ENCODE peak calls at places on chromosomes 5 and 9, in eight cellular contexts. P is D341Med, N is NCI-H1092 treated with DMSO at 0.1 percent for 48 hours, O is left cardiac atrium, B is type B pancreatic cell, C is fibroblast of gingiva, Y is suprapubic skin, K is pancreas. F is an unnamed sample.
A peak's percentile ranks its signal among the peaks of the same experiment; 100 is the strongest.

GRCh38 chr5:139669681-139670368 is 21.7 kb downstream of the CXXC5 start:
- DNase-seq in P (no peak), N (no peak), O (no peak), B (no peak), C (no peak), Y (no peak), K (peak; percentile 91), F (no peak)

GRCh38 chr9:93084471-93084881 is 11.5 kb upstream of the CARD19 start:
- DNase-seq in P (no peak), N (no peak), O (no peak), B (no peak), C (no peak), Y (peak; percentile 58), K (peak; percentile 51), F (no peak)

GRCh38 chr5:172769598-172770373 is 1.2 kb downstream of the DUSP1 start:
- DNase-seq in P (no peak), N (peak; percentile 10), O (peak; percentile 60), B (no peak), C (peak; percentile 59), Y (no peak), K (no peak), F (no peak)

GRCh38 chr5:38369692-38370091 is 111.3 kb downstream of the EGFLAM start:
- DNase-seq in P (no peak), N (no peak), O (no peak), B (no peak), C (no peak), Y (no peak), K (no peak), F (no peak)

GRCh38 chr5:57166250-57166649 is 7.6 kb upstream of the GPBP1 start:
- DNase-seq in P (no peak), N (no peak), O (no peak), B (no peak), C (no peak), Y (no peak), K (no peak), F (no peak)

GRCh38 chr5:69270827-69271226 is 36.1 kb downstream of the CDK7 start:
- DNase-seq in P (no peak), N (no peak), O (no peak), B (no peak), C (no peak), Y (no peak), K (no peak), F (no peak)

GRCh38 chr5:135986891-135987401 is 32.2 kb upstream of the LECT2 start:
- DNase-seq in P (no peak), N (no peak), O (no peak), B (no peak), C (peak; percentile 30), Y (no peak), K (no peak), F (peak; percentile 37)

GRCh38 chr5:57028166-57028565 is 76.2 kb upstream of the MIER3 start:
- DNase-seq in P (no peak), N (no peak), O (no peak), B (no peak), C (no peak), Y (no peak), K (no peak), F (no peak)

GRCh38 chr5:7850533-7851239 is at the start of gene CFAP90:
- DNase-seq in P (peak; percentile 73), N (peak; percentile 65), O (peak; percentile 62), B (peak; percentile 83), C (peak; percentile 27), Y (peak; percentile 80), K (peak; percentile 91), F (peak; percentile 94)

GRCh38 chr5:72811849-72812248 is 4.6 kb upstream of the TNPO1 start:
- DNase-seq in P (no peak), N (no peak), O (no peak), B (no peak), C (no peak), Y (no peak), K (no peak), F (no peak)

GRCh38 chr5:59460368-59461153 is 433.0 kb downstream of the PDE4D start:
- DNase-seq in P (no peak), N (no peak), O (no peak), B (no peak), C (no peak), Y (no peak), K (no peak), F (peak; percentile 56)

GRCh38 chr5:57133574-57133973 is 40.3 kb upstream of the GPBP1 start:
- DNase-seq in P (no peak), N (no peak), O (no peak), B (no peak), C (no peak), Y (no peak), K (no peak), F (no peak)

GRCh38 chr9:87007711-87008360 is 60.5 kb upstream of the GAS1 start:
- DNase-seq in P (no peak), N (no peak), O (no peak), B (no peak), C (peak; percentile 81), Y (no peak), K (no peak), F (no peak)

GRCh38 chr5:75663621-75664285 is 52.5 kb downstream of the ANKDD1B start:
- DNase-seq in P (no peak), N (no peak), O (no peak), B (no peak), C (no peak), Y (no peak), K (no peak), F (no peak)

GRCh38 chr9:72445291-72446000 is 76.0 kb upstream of the TMC1 start:
- DNase-seq in P (no peak), N (no peak), O (no peak), B (no peak), C (no peak), Y (no peak), K (no peak), F (no peak)

GRCh38 chr9:95770653-95771131 is 104.8 kb upstream of the ERCC6L2 start:
- DNase-seq in P (no peak), N (no peak), O (no peak), B (no peak), C (no peak), Y (no peak), K (no peak), F (no peak)

GRCh38 chr5:41748631-41749030 is 121.6 kb downstream of the OXCT1 start:
- DNase-seq in P (no peak), N (no peak), O (no peak), B (no peak), C (peak; percentile 9), Y (no peak), K (no peak), F (no peak)

GRCh38 chr5:151195622-151196021 is 28.3 kb downstream of the CCDC69 start:
- DNase-seq in P (no peak), N (no peak), O (no peak), B (no peak), C (peak; percentile 96), Y (peak; percentile 29), K (no peak), F (no peak)

GRCh38 chr9:108443278-108443633 is 412.5 kb downstream of the ACTL7B start:
- DNase-seq in P (no peak), N (no peak), O (no peak), B (no peak), C (peak; percentile 74), Y (no peak), K (no peak), F (no peak)

GRCh38 chr5:55495216-55495615 is 39.5 kb downstream of the PLPP1 start:
- DNase-seq in P (no peak), N (no peak), O (no peak), B (no peak), C (no peak), Y (no peak), K (no peak), F (no peak)

GRCh38 chr5:100505984-100506670 is 29.0 kb upstream of the FAM174A start:
- DNase-seq in P (no peak), N (no peak), O (no peak), B (no peak), C (peak; percentile 91), Y (no peak), K (no peak), F (no peak)

GRCh38 chr5:136023935-136024645 is 4.7 kb upstream of the TGFBI start:
- DNase-seq in P (no peak), N (no peak), O (no peak), B (no peak), C (peak; percentile 94), Y (no peak), K (no peak), F (no peak)

GRCh38 chr5:163915481-163915961 is 410.1 kb downstream of the MAT2B start:
- DNase-seq in P (no peak), N (no peak), O (no peak), B (no peak), C (peak; percentile 3), Y (no peak), K (peak; percentile 22), F (no peak)

GRCh38 chr9:35102769-35103659 is at the start of gene STOML2:
- DNase-seq in P (peak; percentile 92), N (peak; percentile 99), O (peak; percentile 95), B (peak; percentile 93), C (peak; percentile 95), Y (peak; percentile 97), K (peak; percentile 96), F (peak; percentile 95)

GRCh38 chr5:143428738-143429420 is 25.4 kb upstream of the NR3C1 start:
- DNase-seq in P (no peak), N (no peak), O (no peak), B (no peak), C (no peak), Y (no peak), K (no peak), F (no peak)

GRCh38 chr5:147904110-147904509 is 2.2 kb downstream of the C5orf46 start:
- DNase-seq in P (no peak), N (no peak), O (no peak), B (no peak), C (no peak), Y (no peak), K (no peak), F (no peak)

GRCh38 chr5:132877938-132878337 is 4.5 kb downstream of the LEAP2 start:
- DNase-seq in P (no peak), N (no peak), O (no peak), B (no peak), C (peak; percentile 13), Y (no peak), K (no peak), F (no peak)

GRCh38 chr9:123537809-123538208 is 181.8 kb downstream of the CRB2 start:
- DNase-seq in P (no peak), N (no peak), O (no peak), B (no peak), C (no peak), Y (no peak), K (no peak), F (no peak)

GRCh38 chr5:74546796-74547195 is 93.7 kb downstream of the ENC1 start:
- DNase-seq in P (no peak), N (no peak), O (no peak), B (no peak), C (no peak), Y (no peak), K (no peak), F (no peak)

GRCh38 chr5:53826503-53826902 is 266.1 kb downstream of the NDUFS4 start:
- DNase-seq in P (no peak), N (no peak), O (no peak), B (no peak), C (no peak), Y (no peak), K (no peak), F (no peak)

GRCh38 chr9:114894801-114895433 is 35.5 kb downstream of the TNFSF8 start:
- DNase-seq in P (no peak), N (peak; percentile 56), O (peak; percentile 43), B (no peak), C (peak; percentile 97), Y (no peak), K (no peak), F (no peak)

F was measured in WERI-Rb-1.